ENCODE peak calls at places on chromosomes 16 and 17, in seven cellular contexts. One of them, this sample, is unnamed.

GRCh38 chr17:34556384-34556783 is 23.0 kb upstream of the TMEM132E start:
- DNase-seq in aorta: no peak
- DNase-seq in esophagus squamous epithelium: no peak
- DNase-seq in mesendoderm: peak
- DNase-seq in endodermal cell: peak
- DNase-seq in heart right ventricle: no peak
- DNase-seq in substantia nigra: no peak
- DNase-seq in this sample: no peak

GRCh38 chr17:30429155-30429554 is 48.1 kb upstream of the GOSR1 start:
- DNase-seq in aorta: no peak
- DNase-seq in heart right ventricle: no peak
- DNase-seq in mesendoderm: no peak
- DNase-seq in substantia nigra: no peak
- DNase-seq in esophagus squamous epithelium: no peak
- DNase-seq in endodermal cell: no peak
- DNase-seq in this sample: no peak

GRCh38 chr16:9077001-9077809 is 14.2 kb upstream of the HAPSTR1 start:
- DNase-seq in mesendoderm: peak
- DNase-seq in endodermal cell: no peak
- DNase-seq in esophagus squamous epithelium: no peak
- DNase-seq in substantia nigra: no peak
- DNase-seq in heart right ventricle: no peak
- DNase-seq in aorta: no peak
- DNase-seq in this sample: no peak

GRCh38 chr16:77289331-77289809 is 90.2 kb downstream of the SYCE1L start:
- DNase-seq in heart right ventricle: no peak
- DNase-seq in mesendoderm: peak
- DNase-seq in aorta: no peak
- DNase-seq in esophagus squamous epithelium: no peak
- DNase-seq in endodermal cell: no peak
- DNase-seq in substantia nigra: no peak
- DNase-seq in this sample: no peak

GRCh38 chr17:66514227-66514806 is 211.9 kb downstream of the PRKCA start:
- DNase-seq in aorta: no peak
- DNase-seq in heart right ventricle: no peak
- DNase-seq in esophagus squamous epithelium: no peak
- DNase-seq in substantia nigra: no peak
- DNase-seq in endodermal cell: no peak
- DNase-seq in mesendoderm: no peak
- DNase-seq in this sample: no peak

GRCh38 chr17:73952136-73952497 is 251.4 kb upstream of the RPL38 start:
- DNase-seq in heart right ventricle: no peak
- DNase-seq in esophagus squamous epithelium: no peak
- DNase-seq in mesendoderm: no peak
- DNase-seq in endodermal cell: no peak
- DNase-seq in aorta: no peak
- DNase-seq in substantia nigra: no peak
- DNase-seq in this sample: no peak

GRCh38 chr17:63917646-63918045 is 993 bp downstream of the GH1 start:
- DNase-seq in esophagus squamous epithelium: no peak
- DNase-seq in aorta: peak
- DNase-seq in endodermal cell: no peak
- DNase-seq in heart right ventricle: no peak
- DNase-seq in mesendoderm: no peak
- DNase-seq in substantia nigra: no peak
- DNase-seq in this sample: no peak

GRCh38 chr16:1494129-1494640 is 1.0 kb downstream of the TELO2 start:
- DNase-seq in esophagus squamous epithelium: no peak
- DNase-seq in endodermal cell: peak
- DNase-seq in mesendoderm: peak
- DNase-seq in heart right ventricle: peak
- DNase-seq in aorta: peak
- DNase-seq in substantia nigra: no peak
- DNase-seq in this sample: peak

GRCh38 chr17:35257080-35257701 is 14.3 kb downstream of the SLFN5 start:
- DNase-seq in aorta: no peak
- DNase-seq in esophagus squamous epithelium: no peak
- DNase-seq in endodermal cell: peak
- DNase-seq in mesendoderm: no peak
- DNase-seq in heart right ventricle: peak
- DNase-seq in substantia nigra: no peak
- DNase-seq in this sample: no peak

GRCh38 chr16:6947291-6947690 is 385.4 kb upstream of the RBFOX1 start:
- DNase-seq in esophagus squamous epithelium: no peak
- DNase-seq in substantia nigra: no peak
- DNase-seq in mesendoderm: peak
- DNase-seq in aorta: no peak
- DNase-seq in endodermal cell: no peak
- DNase-seq in heart right ventricle: no peak
- DNase-seq in this sample: no peak

GRCh38 chr16:57852189-57852588 is 49.9 kb upstream of the KIFC3 start:
- DNase-seq in esophagus squamous epithelium: no peak
- DNase-seq in substantia nigra: no peak
- DNase-seq in mesendoderm: no peak
- DNase-seq in aorta: no peak
- DNase-seq in heart right ventricle: no peak
- DNase-seq in endodermal cell: no peak
- DNase-seq in this sample: no peak

GRCh38 chr16:5480796-5481195 is 383.2 kb upstream of the EEF2KMT start:
- DNase-seq in heart right ventricle: no peak
- DNase-seq in endodermal cell: no peak
- DNase-seq in substantia nigra: no peak
- DNase-seq in esophagus squamous epithelium: no peak
- DNase-seq in aorta: no peak
- DNase-seq in mesendoderm: no peak
- DNase-seq in this sample: no peak

GRCh38 chr17:47324224-47325020 is 667 bp downstream of the EFCAB13 start:
- DNase-seq in aorta: peak
- DNase-seq in mesendoderm: peak
- DNase-seq in endodermal cell: peak
- DNase-seq in heart right ventricle: peak
- DNase-seq in substantia nigra: peak
- DNase-seq in esophagus squamous epithelium: no peak
- DNase-seq in this sample: peak

GRCh38 chr16:8869212-8869987 is 594 bp upstream of the CARHSP1 start:
- DNase-seq in mesendoderm: peak
- DNase-seq in esophagus squamous epithelium: no peak
- DNase-seq in aorta: no peak
- DNase-seq in substantia nigra: no peak
- DNase-seq in heart right ventricle: no peak
- DNase-seq in endodermal cell: peak
- DNase-seq in this sample: no peak

GRCh38 chr17:43405861-43406260 is 7.1 kb downstream of the ARL4D start:
- DNase-seq in substantia nigra: no peak
- DNase-seq in endodermal cell: no peak
- DNase-seq in heart right ventricle: no peak
- DNase-seq in mesendoderm: no peak
- DNase-seq in aorta: no peak
- DNase-seq in esophagus squamous epithelium: no peak
- DNase-seq in this sample: no peak

GRCh38 chr16:3580686-3581085 is 3.5 kb upstream of the NLRC3 start:
- DNase-seq in endodermal cell: no peak
- DNase-seq in mesendoderm: no peak
- DNase-seq in heart right ventricle: no peak
- DNase-seq in aorta: no peak
- DNase-seq in esophagus squamous epithelium: no peak
- DNase-seq in substantia nigra: no peak
- DNase-seq in this sample: no peak
- H3K27ac ChIP-seq in endodermal cell: no peak
- H3K27ac ChIP-seq in mesendoderm: no peak
- H3K27ac ChIP-seq in heart right ventricle: no peak
- H3K27ac ChIP-seq in aorta: no peak
- H3K27ac ChIP-seq in esophagus squamous epithelium: no peak
- H3K27ac ChIP-seq in substantia nigra: no peak
- H3K27ac ChIP-seq in this sample: no peak

GRCh38 chr17:51706098-51706497 is 445.8 kb downstream of the UTP18 start:
- DNase-seq in endodermal cell: no peak
- DNase-seq in mesendoderm: no peak
- DNase-seq in heart right ventricle: no peak
- DNase-seq in aorta: no peak
- DNase-seq in substantia nigra: no peak
- DNase-seq in esophagus squamous epithelium: no peak
- DNase-seq in this sample: no peak

GRCh38 chr17:51702963-51703362 is 442.6 kb downstream of the UTP18 start:
- DNase-seq in heart right ventricle: no peak
- DNase-seq in substantia nigra: no peak
- DNase-seq in endodermal cell: no peak
- DNase-seq in mesendoderm: no peak
- DNase-seq in aorta: no peak
- DNase-seq in esophagus squamous epithelium: no peak
- DNase-seq in this sample: no peak

GRCh38 chr17:51701501-51701900 is 441.2 kb downstream of the UTP18 start:
- DNase-seq in mesendoderm: no peak
- DNase-seq in esophagus squamous epithelium: no peak
- DNase-seq in heart right ventricle: no peak
- DNase-seq in substantia nigra: no peak
- DNase-seq in endodermal cell: no peak
- DNase-seq in aorta: no peak
- DNase-seq in this sample: no peak

GRCh38 chr17:51700011-51700760 is 439.8 kb downstream of the UTP18 start:
- DNase-seq in heart right ventricle: no peak
- DNase-seq in mesendoderm: no peak
- DNase-seq in substantia nigra: no peak
- DNase-seq in aorta: no peak
- DNase-seq in endodermal cell: no peak
- DNase-seq in esophagus squamous epithelium: no peak
- DNase-seq in this sample: no peak

DNA sequence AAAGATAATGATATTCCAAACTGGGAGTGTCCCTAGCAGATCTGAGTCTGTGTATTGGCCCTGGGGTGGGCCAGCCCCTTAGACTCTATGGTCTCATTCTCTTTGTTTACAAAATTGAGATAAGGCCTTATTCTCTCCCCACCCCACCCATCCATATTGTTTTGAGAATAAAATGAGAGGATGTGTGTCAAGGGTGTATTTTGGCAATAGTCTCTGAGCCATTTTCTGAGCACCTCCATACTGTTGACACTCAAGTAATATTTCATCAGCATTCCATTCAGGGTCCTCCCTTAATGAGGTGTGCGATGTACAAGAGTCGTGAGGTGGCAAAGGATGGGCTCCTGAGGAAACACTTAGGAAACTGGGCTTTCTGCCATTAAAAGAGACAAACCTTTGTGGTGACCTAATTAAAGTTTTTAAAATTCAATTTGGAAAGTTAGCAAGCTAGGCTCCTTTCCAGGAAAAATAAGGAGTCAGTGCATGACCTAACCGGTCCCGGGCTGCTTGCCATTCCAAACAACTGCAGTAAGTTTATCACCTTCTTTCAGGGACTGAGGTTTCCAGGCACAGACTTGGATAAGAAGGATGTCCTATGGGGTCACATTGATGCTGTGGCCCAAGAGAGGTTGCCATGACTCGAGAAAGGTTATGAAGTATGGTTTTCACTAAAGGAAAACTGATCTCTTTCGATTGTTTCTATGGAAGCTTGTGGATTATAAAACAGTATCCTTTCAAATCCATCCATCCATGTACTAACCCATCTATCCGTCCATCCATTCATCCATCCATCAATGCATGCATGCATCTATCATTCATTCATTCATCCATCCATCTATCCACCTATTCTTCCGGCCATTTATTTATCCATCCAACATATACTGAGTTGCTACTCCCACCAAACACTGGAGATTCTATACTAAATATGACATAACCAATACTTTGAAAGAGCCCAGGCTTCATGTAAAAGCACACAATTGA is 443.3 kb downstream of the UTP18 start:
- DNase-seq in mesendoderm: no peak
- DNase-seq in esophagus squamous epithelium: no peak
- DNase-seq in substantia nigra: no peak
- DNase-seq in heart right ventricle: peak
- DNase-seq in aorta: peak
- DNase-seq in endodermal cell: peak
- DNase-seq in this sample: no peak
- H3K27ac ChIP-seq in mesendoderm: no peak
- H3K27ac ChIP-seq in esophagus squamous epithelium: no peak
- H3K27ac ChIP-seq in substantia nigra: no peak
- H3K27ac ChIP-seq in heart right ventricle: peak
- H3K27ac ChIP-seq in aorta: no peak
- H3K27ac ChIP-seq in endodermal cell: no peak
- H3K27ac ChIP-seq in this sample: no peak

DNA sequence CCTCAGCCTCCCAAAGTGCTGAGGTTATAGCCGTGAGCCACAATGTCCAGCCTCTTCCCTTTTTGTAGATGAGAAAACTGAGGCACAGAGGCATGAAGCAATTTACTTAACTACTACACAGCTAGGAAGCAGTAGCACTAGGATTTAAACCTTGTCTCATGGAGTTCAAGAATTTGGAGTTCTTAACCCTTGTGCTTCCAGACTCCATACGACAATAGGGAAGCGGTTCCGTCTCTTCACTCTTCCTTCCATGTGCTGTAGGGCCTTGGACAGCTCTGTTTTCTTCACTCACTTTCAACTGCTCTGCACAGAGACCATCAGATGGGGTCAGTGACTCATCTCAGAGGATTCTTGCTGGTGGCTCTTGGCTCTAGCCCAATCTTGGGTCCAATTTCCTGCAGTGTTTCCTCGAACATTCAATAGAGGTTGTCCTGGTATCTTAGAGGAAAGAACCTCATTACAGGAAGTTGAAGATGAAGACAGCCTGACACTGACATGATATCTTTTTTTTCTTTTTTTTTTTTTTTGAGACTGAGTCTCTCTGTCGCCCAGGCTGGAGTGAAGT is 19.3 kb downstream of the ITGAL start:
- DNase-seq in endodermal cell: no peak
- DNase-seq in substantia nigra: no peak
- DNase-seq in heart right ventricle: no peak
- DNase-seq in aorta: no peak
- DNase-seq in esophagus squamous epithelium: no peak
- DNase-seq in mesendoderm: peak
- DNase-seq in this sample: no peak
- H3K27ac ChIP-seq in endodermal cell: no peak
- H3K27ac ChIP-seq in substantia nigra: no peak
- H3K27ac ChIP-seq in heart right ventricle: no peak
- H3K27ac ChIP-seq in aorta: no peak
- H3K27ac ChIP-seq in esophagus squamous epithelium: no peak
- H3K27ac ChIP-seq in mesendoderm: no peak
- H3K27ac ChIP-seq in this sample: no peak

DNA sequence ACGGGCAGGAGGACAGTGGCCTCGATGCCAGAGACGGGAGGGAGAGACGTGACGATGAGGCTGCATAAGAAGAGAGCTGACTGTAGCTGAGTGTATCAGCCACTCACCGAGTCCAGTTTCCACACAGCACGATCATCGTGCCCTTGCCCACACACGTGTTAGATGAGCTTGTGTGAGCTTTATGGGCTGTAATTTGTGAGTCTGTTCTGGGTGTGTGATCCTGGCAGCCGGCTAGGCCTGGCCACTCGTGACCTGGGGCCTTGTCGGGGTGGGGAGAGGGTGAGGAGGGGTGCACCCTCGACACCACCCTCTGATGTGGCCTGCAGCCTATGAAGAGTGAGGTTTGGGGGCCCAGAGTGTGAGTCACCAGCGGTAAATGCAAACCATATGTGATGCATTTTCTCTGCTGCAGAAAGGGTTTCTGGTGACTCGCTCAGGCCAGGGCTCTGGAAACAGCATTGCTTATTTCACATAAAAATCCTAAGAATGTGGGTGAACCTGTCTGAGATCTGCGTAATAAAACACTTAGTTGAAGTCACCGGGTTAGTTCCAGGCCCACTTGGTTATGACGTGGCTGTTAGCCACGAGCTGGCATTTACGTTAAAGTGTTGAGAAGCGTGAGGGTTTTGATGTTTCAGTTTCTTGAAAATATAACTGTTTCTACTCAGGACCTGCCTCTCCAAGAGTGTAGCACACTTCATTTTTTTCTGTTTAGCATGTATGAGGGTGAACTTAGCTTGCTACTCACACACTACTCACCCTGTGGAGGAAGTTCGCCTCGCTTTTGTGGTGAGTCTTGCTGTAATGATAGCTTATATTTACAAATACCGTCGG is 4.2 kb downstream of the METRNL start:
- DNase-seq in esophagus squamous epithelium: no peak
- DNase-seq in endodermal cell: peak
- DNase-seq in mesendoderm: peak
- DNase-seq in substantia nigra: no peak
- DNase-seq in heart right ventricle: no peak
- DNase-seq in aorta: peak
- DNase-seq in this sample: no peak
- H3K27ac ChIP-seq in esophagus squamous epithelium: peak
- H3K27ac ChIP-seq in endodermal cell: no peak
- H3K27ac ChIP-seq in mesendoderm: no peak
- H3K27ac ChIP-seq in substantia nigra: no peak
- H3K27ac ChIP-seq in heart right ventricle: peak
- H3K27ac ChIP-seq in aorta: no peak
- H3K27ac ChIP-seq in this sample: peak